ENCODE peak calls at places on chromosomes 2 and 18, in four cellular contexts. One of them, this sample, is unnamed.

GRCh38 chr18:13139885-13140450 is 78.6 kb upstream of the LDLRAD4 start:
- DNase-seq in nephron progenitor cell: no peak
- DNase-seq in cardiac muscle cell: no peak
- DNase-seq in type B pancreatic cell: no peak
- DNase-seq in this sample: no peak

GRCh38 chr2:55158111-55158814 is 73.8 kb downstream of the CLHC1 start:
- DNase-seq in nephron progenitor cell: no peak
- DNase-seq in cardiac muscle cell: no peak
- DNase-seq in type B pancreatic cell: no peak
- DNase-seq in this sample: no peak

GRCh38 chr2:201358684-201359083 is 1.5 kb upstream of the FLACC1 start:
- DNase-seq in nephron progenitor cell: no peak
- DNase-seq in cardiac muscle cell: peak; percentile 63
- DNase-seq in type B pancreatic cell: no peak
- DNase-seq in this sample: no peak

GRCh38 chr2:20365249-20365817 is 14.7 kb upstream of the PUM2 start:
- DNase-seq in nephron progenitor cell: no peak
- DNase-seq in cardiac muscle cell: peak; percentile 35
- DNase-seq in type B pancreatic cell: no peak
- DNase-seq in this sample: peak; percentile 64

GRCh38 chr18:54440292-54440691 is 82.6 kb downstream of the C18orf54 start:
- DNase-seq in nephron progenitor cell: no peak
- DNase-seq in cardiac muscle cell: no peak
- DNase-seq in type B pancreatic cell: no peak
- DNase-seq in this sample: no peak

GRCh38 chr2:209471037-209471436 is 47.2 kb downstream of the MAP2 start:
- DNase-seq in nephron progenitor cell: no peak
- DNase-seq in cardiac muscle cell: peak; percentile 54
- DNase-seq in type B pancreatic cell: no peak
- DNase-seq in this sample: no peak

GRCh38 chr18:48826271-48826670 is 124.5 kb downstream of the SMAD7 start:
- DNase-seq in nephron progenitor cell: no peak
- DNase-seq in cardiac muscle cell: no peak
- DNase-seq in type B pancreatic cell: peak; percentile 59
- DNase-seq in this sample: no peak

GRCh38 chr2:48283870-48284269 is 246.1 kb upstream of the STON1 start:
- DNase-seq in nephron progenitor cell: no peak
- DNase-seq in cardiac muscle cell: no peak
- DNase-seq in type B pancreatic cell: no peak
- DNase-seq in this sample: no peak

GRCh38 chr2:73984922-73985317 is 210 bp downstream of the TET3 start:
- DNase-seq in nephron progenitor cell: peak; percentile 75
- DNase-seq in cardiac muscle cell: no peak
- DNase-seq in type B pancreatic cell: no peak
- DNase-seq in this sample: peak; percentile 73

GRCh38 chr2:45852450-45853150 is 201.1 kb downstream of the PRKCE start:
- DNase-seq in nephron progenitor cell: no peak
- DNase-seq in cardiac muscle cell: no peak
- DNase-seq in type B pancreatic cell: no peak
- DNase-seq in this sample: peak; percentile 47

GRCh38 chr2:17470855-17471641 is 47.2 kb downstream of the RAD51AP2 start:
- DNase-seq in nephron progenitor cell: peak; percentile 4
- DNase-seq in cardiac muscle cell: peak; percentile 48
- DNase-seq in type B pancreatic cell: no peak
- DNase-seq in this sample: no peak

GRCh38 chr2:137192366-137193315 is 427.3 kb downstream of the THSD7B start:
- DNase-seq in nephron progenitor cell: no peak
- DNase-seq in cardiac muscle cell: peak; percentile 36
- DNase-seq in type B pancreatic cell: no peak
- DNase-seq in this sample: no peak

GRCh38 chr2:237996041-237996593 is 29.3 kb downstream of the UBE2F start:
- DNase-seq in nephron progenitor cell: no peak
- DNase-seq in cardiac muscle cell: peak; percentile 77
- DNase-seq in type B pancreatic cell: peak; percentile 10
- DNase-seq in this sample: no peak

GRCh38 chr18:63783394-63783793 is 8.2 kb downstream of the SERPINB7 start:
- DNase-seq in nephron progenitor cell: no peak
- DNase-seq in cardiac muscle cell: no peak
- DNase-seq in type B pancreatic cell: no peak
- DNase-seq in this sample: peak; percentile 6
- TF ChIP-seq CTCF in nephron progenitor cell: no peak
- TF ChIP-seq CTCF in cardiac muscle cell: no peak
- TF ChIP-seq CTCF in type B pancreatic cell: no peak
- TF ChIP-seq CTCF in this sample: no peak

DNA sequence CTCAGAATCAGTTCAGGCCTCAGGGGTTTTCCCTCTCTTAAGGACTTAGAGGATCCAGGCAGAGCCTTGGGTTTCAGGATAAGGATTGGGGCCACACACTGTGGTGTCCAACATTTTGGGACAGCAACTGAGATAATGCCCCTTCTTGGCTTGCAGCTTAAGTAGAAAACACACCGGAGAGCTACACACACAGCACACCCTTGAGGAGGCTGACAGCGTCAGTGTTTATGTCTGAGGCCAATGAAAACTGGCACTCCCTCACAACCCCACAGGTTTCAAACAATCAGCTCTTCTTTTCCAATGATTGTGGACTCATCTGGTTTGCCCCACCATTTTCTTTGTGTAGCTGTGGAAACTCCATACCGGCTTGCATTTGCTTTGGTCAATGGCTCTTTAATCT is 257.7 kb downstream of the CDCA7 start:
- DNase-seq in nephron progenitor cell: no peak
- DNase-seq in cardiac muscle cell: no peak
- DNase-seq in type B pancreatic cell: no peak
- DNase-seq in this sample: no peak
- TF ChIP-seq CTCF in nephron progenitor cell: no peak
- TF ChIP-seq CTCF in cardiac muscle cell: no peak
- TF ChIP-seq CTCF in type B pancreatic cell: no peak
- TF ChIP-seq CTCF in this sample: no peak

DNA sequence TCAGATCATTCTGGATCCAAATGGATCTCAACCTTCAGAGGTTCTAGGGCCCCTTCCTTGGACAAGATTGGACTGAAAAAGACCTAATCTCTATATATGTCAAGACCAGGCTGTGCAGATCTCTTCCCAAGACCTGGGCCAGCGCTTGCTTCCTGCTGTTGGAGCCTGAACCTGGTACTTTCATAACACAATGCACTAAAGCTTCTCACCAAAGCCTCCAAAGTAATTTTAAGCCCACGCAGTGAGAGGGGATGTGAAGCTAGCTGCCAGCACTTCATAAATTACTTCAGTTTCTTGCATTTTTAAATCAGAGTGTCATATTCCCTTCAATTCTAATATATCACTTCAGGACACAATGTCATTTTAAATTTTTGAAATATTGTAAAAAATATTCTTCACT is 50.7 kb downstream of the LRRC30 start:
- DNase-seq in nephron progenitor cell: no peak
- DNase-seq in cardiac muscle cell: no peak
- DNase-seq in type B pancreatic cell: no peak
- DNase-seq in this sample: no peak
- TF ChIP-seq CTCF in nephron progenitor cell: no peak
- TF ChIP-seq CTCF in cardiac muscle cell: no peak
- TF ChIP-seq CTCF in type B pancreatic cell: no peak
- TF ChIP-seq CTCF in this sample: no peak

GRCh38 chr18:21486905-21487437 is 113.5 kb downstream of the ESCO1 start:
- DNase-seq in nephron progenitor cell: no peak
- DNase-seq in cardiac muscle cell: no peak
- DNase-seq in type B pancreatic cell: no peak
- DNase-seq in this sample: no peak

GRCh38 chr18:21484851-21485636 is 115.5 kb downstream of the ESCO1 start:
- DNase-seq in nephron progenitor cell: no peak
- DNase-seq in cardiac muscle cell: peak; percentile 22
- DNase-seq in type B pancreatic cell: no peak
- DNase-seq in this sample: no peak

GRCh38 chr18:21479721-21480120 is 120.8 kb downstream of the ESCO1 start:
- DNase-seq in nephron progenitor cell: no peak
- DNase-seq in cardiac muscle cell: no peak
- DNase-seq in type B pancreatic cell: no peak
- DNase-seq in this sample: no peak

DNA sequence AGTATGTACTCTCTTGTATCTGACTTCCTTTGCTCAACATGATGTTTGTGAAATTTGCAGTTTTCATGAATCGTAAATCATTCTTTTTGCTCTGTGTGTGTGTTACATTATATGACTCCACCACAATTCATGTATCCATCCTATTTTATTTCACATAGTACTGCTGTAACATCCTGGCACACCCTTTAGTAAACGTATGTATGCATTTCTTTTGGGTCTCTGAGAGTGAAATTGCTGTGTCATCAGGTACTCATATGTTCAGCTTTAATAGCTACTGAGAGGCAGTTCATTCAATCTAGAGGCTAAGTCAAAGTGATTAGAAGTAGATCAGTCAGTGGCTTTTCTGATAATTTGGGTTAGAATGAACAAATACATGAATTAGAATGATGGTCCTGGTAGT is 118.8 kb downstream of the ESCO1 start:
- DNase-seq in nephron progenitor cell: no peak
- DNase-seq in cardiac muscle cell: no peak
- DNase-seq in type B pancreatic cell: no peak
- DNase-seq in this sample: no peak
- TF ChIP-seq CTCF in nephron progenitor cell: no peak
- TF ChIP-seq CTCF in cardiac muscle cell: no peak
- TF ChIP-seq CTCF in type B pancreatic cell: no peak
- TF ChIP-seq CTCF in this sample: no peak

GRCh38 chr2:54052825-54053718 is 62.3 kb upstream of the ACYP2 start:
- DNase-seq in nephron progenitor cell: no peak
- DNase-seq in cardiac muscle cell: no peak
- DNase-seq in type B pancreatic cell: no peak
- DNase-seq in this sample: no peak

GRCh38 chr2:54047076-54047475 is 68.3 kb upstream of the ACYP2 start:
- DNase-seq in nephron progenitor cell: no peak
- DNase-seq in cardiac muscle cell: peak; percentile 87
- DNase-seq in type B pancreatic cell: no peak
- DNase-seq in this sample: no peak

GRCh38 chr2:54047658-54048057 is 67.8 kb upstream of the ACYP2 start:
- DNase-seq in nephron progenitor cell: no peak
- DNase-seq in cardiac muscle cell: peak; percentile 54
- DNase-seq in type B pancreatic cell: no peak
- DNase-seq in this sample: no peak

GRCh38 chr2:54050445-54050844 is 65.0 kb upstream of the ACYP2 start:
- DNase-seq in nephron progenitor cell: no peak
- DNase-seq in cardiac muscle cell: no peak
- DNase-seq in type B pancreatic cell: no peak
- DNase-seq in this sample: no peak

DNA sequence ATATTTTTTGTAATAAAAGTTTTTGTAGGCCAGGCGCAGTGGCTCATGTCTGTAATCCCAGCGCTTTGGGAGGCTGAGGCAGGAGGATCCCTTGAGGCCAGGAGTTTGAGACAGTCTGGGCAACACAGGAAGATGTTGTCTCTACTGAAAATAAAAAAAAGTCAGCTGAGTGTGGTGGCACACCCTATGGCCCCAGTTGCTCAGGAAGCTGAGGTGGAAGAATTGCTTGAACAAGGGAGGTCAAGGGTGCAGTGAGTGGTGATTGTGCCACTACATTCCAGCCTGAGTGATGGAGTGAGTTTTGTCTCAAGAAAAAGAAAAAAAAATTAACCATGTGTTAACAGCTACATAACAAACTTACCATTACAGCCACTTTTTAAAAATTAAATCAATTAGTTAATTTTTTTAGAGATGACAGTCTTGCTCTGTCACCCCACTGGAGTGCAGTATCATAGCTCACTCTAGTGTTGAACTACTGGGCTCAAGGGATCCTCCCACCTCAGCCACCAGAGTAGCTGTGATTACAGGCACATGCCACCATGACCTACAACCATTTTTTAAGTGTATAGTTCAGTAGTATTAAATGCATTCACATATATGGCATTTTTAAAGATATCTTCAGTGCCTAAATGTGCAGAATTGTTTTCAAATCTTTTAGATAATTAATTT is 67.2 kb upstream of the ACYP2 start:
- DNase-seq in nephron progenitor cell: no peak
- DNase-seq in cardiac muscle cell: no peak
- DNase-seq in type B pancreatic cell: no peak
- DNase-seq in this sample: no peak
- TF ChIP-seq CTCF in nephron progenitor cell: no peak
- TF ChIP-seq CTCF in cardiac muscle cell: no peak
- TF ChIP-seq CTCF in type B pancreatic cell: no peak
- TF ChIP-seq CTCF in this sample: peak; percentile 7

DNA sequence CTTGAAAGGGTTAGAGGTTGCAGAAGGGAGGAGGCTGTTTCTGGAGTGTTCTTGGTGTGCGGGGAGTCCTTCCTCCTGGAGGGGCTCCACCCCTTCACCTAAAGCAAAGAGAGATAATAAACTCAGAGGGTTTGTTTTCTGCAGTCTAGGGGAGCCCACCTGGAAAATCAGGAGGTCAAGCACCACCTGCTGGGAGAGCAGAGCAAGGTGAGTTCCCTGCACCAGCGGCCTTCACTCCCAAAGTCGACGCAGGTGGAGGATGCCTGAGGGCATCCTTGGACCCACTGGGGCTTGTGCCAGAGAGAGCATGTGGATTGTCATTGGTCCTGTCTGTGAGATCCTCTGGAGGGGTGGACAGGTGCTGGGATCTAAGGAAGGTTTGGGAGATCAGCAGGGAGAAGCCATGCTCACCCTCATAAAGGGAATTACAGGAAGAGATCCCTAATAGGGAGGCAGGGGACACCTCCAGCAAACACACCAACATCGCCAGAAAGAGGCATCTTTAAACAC is 116.7 kb downstream of the KCNF1 start:
- DNase-seq in nephron progenitor cell: no peak
- DNase-seq in cardiac muscle cell: no peak
- DNase-seq in type B pancreatic cell: no peak
- DNase-seq in this sample: no peak
- TF ChIP-seq CTCF in nephron progenitor cell: no peak
- TF ChIP-seq CTCF in cardiac muscle cell: no peak
- TF ChIP-seq CTCF in type B pancreatic cell: no peak
- TF ChIP-seq CTCF in this sample: no peak

GRCh38 chr2:135875491-135876065 is 665 bp downstream of the MCM6 start:
- DNase-seq in nephron progenitor cell: peak; percentile 64
- DNase-seq in cardiac muscle cell: peak; percentile 71
- DNase-seq in type B pancreatic cell: no peak
- DNase-seq in this sample: peak; percentile 70

GRCh38 chr2:135870571-135870970 is 5.7 kb downstream of the MCM6 start:
- DNase-seq in nephron progenitor cell: no peak
- DNase-seq in cardiac muscle cell: no peak
- DNase-seq in type B pancreatic cell: no peak
- DNase-seq in this sample: peak; percentile 23

GRCh38 chr2:135874966-135875365 is 1.3 kb downstream of the MCM6 start:
- DNase-seq in nephron progenitor cell: no peak
- DNase-seq in cardiac muscle cell: no peak
- DNase-seq in type B pancreatic cell: no peak
- DNase-seq in this sample: no peak

DNA sequence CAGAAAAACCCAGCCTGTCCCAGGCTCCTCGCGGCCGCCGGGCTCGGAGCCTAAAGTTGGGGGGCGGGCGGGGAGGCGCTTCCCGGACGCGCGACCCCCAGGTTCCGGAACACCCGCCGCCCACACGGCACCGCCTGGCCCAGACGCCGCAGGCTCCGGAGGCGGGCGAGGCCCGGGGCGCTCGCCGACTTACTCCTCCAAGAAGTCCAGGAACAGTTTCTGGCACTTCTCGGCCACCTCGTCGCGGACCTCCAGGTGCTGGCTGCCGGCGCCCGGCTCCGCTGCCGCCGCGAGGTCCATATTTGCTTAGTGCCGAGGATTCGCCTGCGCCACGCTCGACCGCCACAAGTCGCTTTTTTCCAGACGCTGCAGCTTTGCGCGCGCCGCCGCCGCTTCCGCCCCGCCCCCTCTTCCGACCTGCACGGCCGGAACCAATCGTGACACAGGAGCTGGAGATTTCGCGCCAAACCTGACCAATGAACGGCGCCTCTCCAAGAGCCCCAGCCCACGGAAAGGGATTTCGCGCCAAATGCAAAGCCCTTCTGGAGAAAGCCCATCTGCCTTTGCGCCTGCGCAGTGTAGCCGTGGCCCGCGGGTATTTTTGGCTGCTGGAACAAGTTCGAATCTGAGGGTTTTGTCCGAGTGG is at the start of gene MCM6:
- DNase-seq in nephron progenitor cell: peak; percentile 96
- DNase-seq in cardiac muscle cell: peak; percentile 100
- DNase-seq in type B pancreatic cell: peak; percentile 98
- DNase-seq in this sample: peak; percentile 97
- TF ChIP-seq CTCF in nephron progenitor cell: no peak
- TF ChIP-seq CTCF in cardiac muscle cell: no peak
- TF ChIP-seq CTCF in type B pancreatic cell: peak; percentile 61
- TF ChIP-seq CTCF in this sample: no peak